ENCODE peak calls at places on chromosomes 5 and 9, in five cellular contexts. L is MM.1S, K is HCT116, S is IMR-90, G is SK-N-SH. H is an unnamed sample.

GRCh38 chr9:110583237-110583636 is 3.7 kb upstream of the SVEP1 start:
- DNase-seq in L (no peak), K (no peak), S (peak), G (no peak), H (peak)

GRCh38 chr5:141349917-141350619 is at the start of gene PCDHGB1:
- DNase-seq in L (peak), K (no peak), S (peak), G (peak), H (peak)

GRCh38 chr5:78746990-78747389 is 98.4 kb upstream of the LHFPL2 start:
- DNase-seq in L (no peak), K (no peak), S (no peak), G (no peak), H (no peak)

GRCh38 chr5:99900302-99900811 is 634.8 kb upstream of the FAM174A start:
- DNase-seq in L (no peak), K (peak), S (no peak), G (no peak), H (peak)

GRCh38 chr9:96216618-96217017 is 85.4 kb downstream of the HSD17B3 start:
- DNase-seq in L (no peak), K (no peak), S (no peak), G (no peak), H (no peak)

GRCh38 chr9:14147738-14148137 is 166.2 kb downstream of the NFIB start:
- DNase-seq in L (no peak), K (no peak), S (no peak), G (no peak), H (no peak)

GRCh38 chr5:136814621-136815378 is 449.5 kb upstream of the TRPC7 start:
- DNase-seq in L (no peak), K (no peak), S (peak), G (no peak), H (no peak)

GRCh38 chr9:93677061-93677571 is 100.7 kb downstream of the PHF2 start:
- DNase-seq in L (no peak), K (no peak), S (no peak), G (peak), H (no peak)

GRCh38 chr9:114001794-114002261 is 76.3 kb downstream of the AMBP start:
- DNase-seq in L (no peak), K (no peak), S (no peak), G (no peak), H (no peak)

GRCh38 chr9:81665514-81665838 is 23.9 kb downstream of the TLE1 start:
- DNase-seq in L (no peak), K (no peak), S (no peak), G (no peak), H (no peak)

GRCh38 chr9:114002986-114003740 is 74.9 kb downstream of the AMBP start:
- DNase-seq in L (no peak), K (no peak), S (no peak), G (no peak), H (no peak)

GRCh38 chr5:160926428-160926827 is 74.4 kb upstream of the ATP10B start:
- DNase-seq in L (no peak), K (no peak), S (no peak), G (no peak), H (no peak)

GRCh38 chr9:122389799-122390481 is 19.1 kb downstream of the PTGS1 start:
- DNase-seq in L (no peak), K (no peak), S (no peak), G (no peak), H (no peak)

GRCh38 chr5:10528056-10528816 is 35.6 kb upstream of the ANKRD33B start:
- DNase-seq in L (no peak), K (no peak), S (peak), G (peak), H (peak)

GRCh38 chr9:114588671-114589526 is 1.3 kb downstream of the ATP6V1G1 start:
- DNase-seq in L (no peak), K (no peak), S (peak), G (no peak), H (peak)

GRCh38 chr5:170420809-170421412 is 31.7 kb upstream of the KCNMB1 start:
- DNase-seq in L (peak), K (peak), S (peak), G (peak), H (peak)
- H3K4me3 ChIP-seq in L (no peak), K (no peak), S (no peak), G (no peak), H (no peak)

DNA sequence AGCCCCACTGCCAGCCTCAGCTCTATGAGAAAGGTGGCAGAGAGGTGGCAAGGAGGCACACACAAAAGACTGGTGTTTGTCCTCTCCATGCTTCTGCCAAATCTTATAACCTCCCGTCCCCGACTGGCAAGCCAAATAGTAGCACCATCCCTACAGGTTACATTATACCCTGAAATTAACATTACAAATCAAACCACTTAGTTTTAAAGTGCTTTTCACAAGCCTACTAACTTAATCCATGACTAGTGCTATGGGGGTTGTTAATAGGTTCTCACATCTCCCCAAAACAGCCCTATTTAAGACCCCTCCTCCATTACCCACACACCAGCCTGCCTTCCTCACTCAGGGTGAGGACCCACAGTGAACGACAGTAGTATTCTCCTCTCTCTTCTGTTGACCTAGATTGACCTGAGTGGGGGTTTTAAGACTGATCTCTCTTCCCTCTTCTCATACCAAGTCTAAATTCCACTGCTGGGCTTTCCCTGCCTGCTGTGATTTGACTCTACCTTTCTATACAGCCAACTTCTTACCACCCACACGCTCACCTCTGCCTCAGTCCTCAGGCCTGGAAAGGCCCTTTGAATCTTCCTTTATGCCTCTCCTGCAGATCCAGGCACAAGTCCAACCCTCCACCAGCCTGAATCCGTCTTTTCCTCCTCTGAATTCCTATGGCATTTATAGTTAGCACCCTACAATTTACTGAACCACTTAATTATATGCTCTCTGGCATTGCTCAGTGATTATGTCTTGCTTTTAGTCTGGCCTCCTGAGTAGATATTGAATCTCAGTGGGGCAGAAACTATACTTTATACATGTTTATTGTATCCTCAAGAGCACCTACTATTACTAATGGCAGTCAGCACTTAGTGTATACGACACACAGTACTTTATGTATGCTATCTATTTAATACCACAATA is 116.1 kb downstream of the TMEM174 start:
- DNase-seq in L (no peak), K (no peak), S (no peak), G (no peak), H (no peak)
- TF ChIP-seq CTCF in L (no peak), K (no peak), S (no peak), G (no peak), H (no peak)

DNA sequence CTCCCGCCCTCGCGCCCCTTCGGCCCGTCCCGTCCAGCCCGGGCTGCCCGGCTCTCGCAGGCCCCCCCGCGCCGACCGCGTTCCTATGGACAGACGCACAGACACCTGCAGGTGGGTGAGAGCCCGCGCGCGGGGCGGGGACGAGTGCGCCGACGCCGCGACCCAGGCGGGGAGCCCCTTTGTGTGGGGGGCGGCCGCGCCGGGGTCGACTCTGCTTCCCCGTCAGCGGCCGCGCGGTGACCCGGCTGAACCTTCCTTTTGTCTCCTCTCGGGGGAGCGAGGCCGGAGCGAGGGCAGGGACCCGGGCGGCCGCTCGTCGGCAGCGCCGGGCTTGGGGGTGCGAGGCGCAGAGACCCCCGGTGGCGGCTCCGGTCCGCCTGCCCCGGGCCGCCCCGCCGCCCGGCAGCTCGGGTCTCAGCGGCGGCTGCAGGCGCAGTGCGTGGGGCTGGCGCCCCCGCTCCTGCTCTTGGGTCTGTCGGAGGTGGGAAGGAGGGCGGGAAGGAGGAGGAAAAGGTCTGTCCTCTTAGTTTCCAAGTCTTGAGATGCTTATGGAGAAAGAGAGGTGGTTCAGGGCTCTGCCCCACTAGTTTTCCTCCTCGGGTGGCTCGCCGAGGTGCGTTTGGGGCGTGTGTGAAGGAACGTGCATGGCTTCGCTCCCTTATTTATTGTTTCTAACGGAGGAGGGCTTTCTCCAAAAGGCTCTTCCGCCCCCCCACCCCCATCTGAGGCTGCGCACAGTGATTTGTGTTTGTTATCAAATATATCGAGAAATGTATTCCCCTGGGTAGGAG is 576 bp downstream of the KIAA1958 start:
- DNase-seq in L (peak), K (peak), S (peak), G (peak), H (peak)
- H3K4me3 ChIP-seq in L (peak), K (peak), S (peak), G (peak), H (peak)

DNA sequence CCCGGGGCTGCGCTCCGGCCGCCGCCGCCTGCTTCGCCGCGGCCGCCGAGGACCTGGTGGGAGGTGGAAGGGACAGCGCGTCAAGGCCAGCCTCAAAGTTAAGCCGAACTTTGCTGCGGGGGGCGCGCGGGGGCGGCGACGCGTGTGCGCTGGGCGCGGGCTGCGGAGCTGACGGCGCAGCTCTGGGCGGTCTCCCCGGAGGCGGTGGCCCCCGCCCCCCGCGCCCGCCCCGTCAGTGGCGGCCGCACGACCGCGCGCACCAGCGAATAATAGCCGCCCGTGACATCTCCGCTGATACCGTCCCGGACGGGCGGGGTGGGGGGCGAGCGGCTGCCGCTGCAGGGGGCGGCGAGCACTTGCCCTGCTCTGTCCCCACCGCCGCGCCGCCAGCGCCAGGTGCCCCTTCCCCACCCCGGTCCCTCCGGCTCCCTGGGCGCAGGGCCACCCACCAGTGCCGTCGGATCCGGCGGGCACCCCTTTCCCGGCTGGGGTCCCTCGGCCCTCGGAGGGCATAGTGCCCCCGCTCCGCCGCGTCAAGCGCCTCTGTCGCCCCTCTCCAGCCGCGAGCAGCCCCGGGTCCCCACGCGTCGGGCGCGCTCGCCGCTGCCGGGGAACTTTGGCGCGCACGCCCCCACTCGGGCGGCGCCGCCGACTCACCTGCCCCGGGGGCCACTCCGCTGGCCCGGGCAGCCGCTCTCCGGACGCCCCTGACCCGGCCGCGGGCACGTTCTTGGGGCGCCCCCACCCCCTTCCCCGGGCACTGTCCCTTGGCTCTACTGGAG is 772 bp upstream of the FAM78A start:
- DNase-seq in L (peak), K (no peak), S (no peak), G (peak), H (no peak)
- TF ChIP-seq CTCF in L (no peak), K (no peak), S (no peak), G (no peak), H (no peak)

DNA sequence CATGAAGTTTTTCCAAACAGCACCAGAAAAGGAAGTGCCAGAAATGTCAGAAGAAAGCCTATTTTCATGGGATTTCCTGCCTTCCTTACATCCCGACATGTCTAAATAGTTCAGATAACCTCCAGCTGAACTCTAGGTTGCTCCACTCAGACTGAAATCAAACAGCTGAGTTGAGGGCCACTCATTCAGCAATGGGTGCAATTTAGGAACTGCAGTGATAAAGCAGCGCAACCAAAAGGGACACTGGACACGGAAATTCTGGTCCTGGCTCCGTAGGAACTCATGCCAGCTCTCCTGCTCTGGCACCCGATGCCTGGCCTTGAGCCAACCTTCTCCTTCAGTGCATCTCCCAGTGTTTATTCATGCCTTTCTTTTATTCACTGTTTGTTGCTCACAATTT is 127.1 kb downstream of the PDE4D start:
- DNase-seq in L (no peak), K (no peak), S (no peak), G (peak), H (peak)
- H3K4me3 ChIP-seq in L (no peak), K (no peak), S (no peak), G (peak), H (peak)

DNA sequence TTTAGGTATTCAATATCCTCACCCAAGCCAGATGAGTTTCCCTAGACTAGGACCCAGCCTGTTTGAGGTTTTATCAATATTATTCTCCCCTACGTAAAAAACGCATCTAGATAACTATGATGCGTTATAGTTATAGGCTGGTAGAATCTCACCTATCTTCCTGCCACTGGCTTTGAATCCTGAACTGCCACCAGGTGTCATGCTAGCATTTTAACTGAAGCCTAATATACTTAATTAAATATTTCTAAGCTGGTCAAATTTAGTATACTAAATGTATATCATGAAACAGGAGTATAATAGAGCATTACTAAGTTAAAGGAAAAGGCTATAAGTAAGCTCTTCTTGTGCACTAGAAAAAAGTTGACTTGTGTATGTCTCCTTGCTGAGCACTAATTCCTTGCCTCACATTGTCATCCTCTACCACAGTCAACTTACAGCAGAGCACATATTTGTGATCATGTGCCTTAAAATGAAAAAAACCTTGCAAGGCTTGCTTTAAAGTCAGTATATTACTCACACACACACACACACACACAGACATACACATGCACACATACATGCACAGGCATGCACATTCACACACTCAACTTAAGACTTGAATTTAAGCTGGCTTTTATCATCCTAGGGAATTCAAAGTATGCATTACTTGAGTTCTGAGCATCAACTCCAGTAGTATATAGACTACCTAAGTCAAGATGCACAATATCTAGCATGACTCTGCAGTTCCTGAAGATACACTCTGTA is 303.4 kb downstream of the ADGRV1 start:
- DNase-seq in L (no peak), K (no peak), S (no peak), G (no peak), H (peak)
- TF ChIP-seq CTCF in L (no peak), K (peak), S (no peak), G (peak), H (peak)

DNA sequence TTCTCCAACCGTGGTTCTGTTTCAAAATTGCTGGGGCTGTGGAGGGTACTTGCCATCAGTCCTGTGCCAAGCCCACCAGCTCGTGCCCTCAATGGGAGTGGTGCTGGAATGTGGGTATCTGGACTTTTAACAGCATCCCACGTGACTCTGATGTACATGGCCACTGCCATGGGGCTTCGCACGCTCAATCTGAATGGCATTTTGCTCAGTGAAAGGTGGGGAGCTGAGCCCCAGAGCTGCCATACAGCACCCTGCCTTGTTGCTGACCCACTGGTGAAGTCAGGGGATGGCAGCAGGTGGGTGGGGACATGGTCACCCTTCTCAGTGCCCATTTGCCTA is 16.6 kb upstream of the SYNPO start:
- DNase-seq in L (no peak), K (no peak), S (no peak), G (no peak), H (no peak)
- H3K4me3 ChIP-seq in L (no peak), K (peak), S (no peak), G (no peak), H (no peak)

DNA sequence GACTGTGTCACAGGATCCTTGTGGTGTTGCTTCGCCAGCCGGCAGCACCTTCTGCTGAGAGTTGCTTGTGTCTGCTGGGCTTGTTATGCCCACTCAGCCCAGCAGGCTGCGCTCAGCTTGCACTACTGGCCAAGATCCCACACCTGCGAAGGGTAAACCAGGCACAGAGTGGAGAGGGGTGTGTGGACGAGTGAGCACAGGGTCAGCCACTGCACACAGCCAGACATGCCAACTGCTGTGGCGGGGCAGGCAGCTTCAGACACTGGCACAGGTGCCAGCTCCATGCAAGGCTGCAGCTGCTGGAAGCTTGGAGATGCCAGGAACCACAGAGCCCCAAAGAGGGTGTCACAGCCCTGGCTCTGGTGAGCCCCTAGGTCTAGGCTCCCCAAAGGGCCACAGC is 273.6 kb downstream of the CETN3 start:
- DNase-seq in L (no peak), K (no peak), S (no peak), G (no peak), H (no peak)
- TF ChIP-seq CTCF in L (peak), K (peak), S (no peak), G (no peak), H (peak)

GRCh38 chr5:127183332-127183731 is 107.3 kb upstream of the MEGF10 start:
- DNase-seq in L (no peak), K (no peak), S (no peak), G (no peak), H (no peak)
- H3K4me3 ChIP-seq in L (no peak), K (no peak), S (no peak), G (no peak), H (no peak)

DNA sequence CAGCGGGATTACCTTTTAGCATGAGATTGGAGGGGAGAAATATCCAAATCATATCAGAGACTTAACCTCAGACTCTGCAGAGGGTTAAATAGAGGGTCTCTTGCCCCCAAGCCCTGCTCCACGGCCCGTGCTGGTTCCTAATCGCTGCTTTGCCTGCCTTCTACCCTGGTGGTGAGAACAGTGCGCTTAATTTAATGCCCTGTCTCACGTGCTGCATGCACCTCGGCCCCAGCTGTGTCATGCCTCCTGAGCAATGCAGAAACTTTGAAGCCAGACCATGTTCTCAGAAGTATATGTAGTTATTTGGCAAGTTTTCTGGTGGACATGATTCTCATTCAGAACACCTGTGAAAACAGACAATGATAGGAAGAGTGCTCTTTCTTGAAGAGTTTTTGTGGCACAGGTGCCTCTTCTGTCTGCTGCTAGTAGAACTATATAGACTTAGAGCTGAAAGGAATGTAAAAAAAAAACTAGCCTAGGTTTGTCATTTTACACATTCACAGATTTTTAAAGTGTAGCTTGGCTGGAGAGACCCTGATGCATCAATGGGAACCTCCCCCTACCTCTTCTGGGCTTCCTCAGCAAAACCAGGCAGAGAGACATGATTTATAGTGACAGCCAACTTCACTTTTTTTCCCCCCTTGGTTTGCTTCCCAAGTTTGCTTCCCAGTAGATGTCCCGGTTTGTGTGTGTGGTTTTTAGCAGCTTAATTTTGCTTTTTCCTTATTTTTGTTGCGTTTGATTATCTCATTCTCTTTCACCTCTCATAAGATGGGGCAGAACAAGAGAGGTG is 1.6 kb downstream of the OTULIN start:
- DNase-seq in L (peak), K (no peak), S (peak), G (peak), H (peak)
- TF ChIP-seq CTCF in L (peak), K (peak), S (no peak), G (no peak), H (peak)